ENCODE peak calls at places on chromosomes 2 and 18, in seven cellular contexts. H is CD8-positive, alpha-beta T cell; F is mucosa of descending colon; U is fibroblast of lung; G is cardiac muscle cell; D is effector memory CD4-positive, alpha-beta T cell; R is A673. A is an unnamed sample.

GRCh38 chr2:1553671-1554295 is 140.5 kb downstream of the TPO start:
- DNase-seq in H (no peak), F (no peak), U (peak; percentile 91), G (peak; percentile 70), D (no peak), R (no peak), A (no peak)

GRCh38 chr2:18991177-18992168 is 366.9 kb downstream of the OSR1 start:
- DNase-seq in H (no peak), F (peak; percentile 43), U (peak; percentile 72), G (peak; percentile 91), D (no peak), R (no peak), A (no peak)

GRCh38 chr18:74395006-74395405 is 62.1 kb downstream of the DIPK1C start:
- DNase-seq in H (no peak), F (no peak), U (no peak), G (no peak), D (no peak), R (no peak), A (no peak)

GRCh38 chr2:53450885-53451284 is 316.7 kb upstream of the CHAC2 start:
- DNase-seq in H (no peak), F (no peak), U (no peak), G (no peak), D (no peak), R (no peak), A (no peak)

GRCh38 chr2:216739035-216739434 is 43.7 kb upstream of the IGFBP5 start:
- DNase-seq in H (no peak), F (no peak), U (no peak), G (no peak), D (no peak), R (no peak), A (no peak)

GRCh38 chr2:240478346-240479110 is 43.1 kb downstream of the GPC1 start:
- DNase-seq in H (no peak), F (no peak), U (no peak), G (no peak), D (no peak), R (no peak), A (no peak)

GRCh38 chr2:212158081-212158480 is 380.5 kb downstream of the ERBB4 start:
- DNase-seq in H (no peak), F (no peak), U (no peak), G (no peak), D (no peak), R (no peak), A (no peak)

GRCh38 chr2:37349376-37349775 is 4.9 kb downstream of the QPCT start:
- DNase-seq in H (no peak), F (no peak), U (no peak), G (no peak), D (no peak), R (no peak), A (no peak)

GRCh38 chr2:240524963-240525718 is 32.6 kb downstream of the ANKMY1 start:
- DNase-seq in H (no peak), F (no peak), U (no peak), G (no peak), D (no peak), R (no peak), A (no peak)

DNA sequence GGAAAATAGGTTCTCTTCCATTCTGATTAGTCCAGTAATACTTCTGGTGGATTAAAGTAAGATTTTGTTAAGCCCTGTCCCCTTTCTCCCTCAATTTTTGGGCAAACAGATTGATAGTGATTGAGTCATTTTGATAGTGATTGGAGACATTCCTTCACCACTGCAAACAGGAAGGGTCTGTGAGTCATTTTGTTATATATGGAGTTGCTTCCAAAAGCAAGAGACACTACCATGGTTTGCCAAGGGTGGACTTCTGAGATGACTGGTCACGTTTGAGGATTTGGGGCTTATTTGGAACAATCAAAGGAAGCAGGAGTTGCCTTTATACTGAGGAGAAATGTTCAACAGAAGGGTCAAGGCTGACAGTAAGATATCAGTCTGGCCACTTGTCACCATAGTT is 249.9 kb downstream of the PARD3B start:
- DNase-seq in H (no peak), F (no peak), U (peak; percentile 20), G (peak; percentile 14), D (no peak), R (no peak), A (no peak)
- H3K9me3 ChIP-seq in H (no peaks in the 10 kb centered on the region), F (no peaks in the 10 kb centered on the region), U (no peaks in the 10 kb centered on the region), G (no peaks in the 10 kb centered on the region), D (no peaks in the 10 kb centered on the region), R (no peaks in the 10 kb centered on the region), A (no peaks in the 10 kb centered on the region)

GRCh38 chr2:209425082-209426071 is 1.5 kb downstream of the MAP2 start:
- DNase-seq in H (no peak), F (no peak), U (peak; percentile 59), G (peak; percentile 64), D (no peak), R (peak; percentile 34), A (no peak)
- H3K4me3 ChIP-seq in H (no peak overlapping the region), F (no peak overlapping the region), U (peak overlapping the region; percentile 89), G (no peak overlapping the region), D (no peak overlapping the region), R (peak overlapping the region; percentile 54), A (peak overlapping the region; percentile 69)

DNA sequence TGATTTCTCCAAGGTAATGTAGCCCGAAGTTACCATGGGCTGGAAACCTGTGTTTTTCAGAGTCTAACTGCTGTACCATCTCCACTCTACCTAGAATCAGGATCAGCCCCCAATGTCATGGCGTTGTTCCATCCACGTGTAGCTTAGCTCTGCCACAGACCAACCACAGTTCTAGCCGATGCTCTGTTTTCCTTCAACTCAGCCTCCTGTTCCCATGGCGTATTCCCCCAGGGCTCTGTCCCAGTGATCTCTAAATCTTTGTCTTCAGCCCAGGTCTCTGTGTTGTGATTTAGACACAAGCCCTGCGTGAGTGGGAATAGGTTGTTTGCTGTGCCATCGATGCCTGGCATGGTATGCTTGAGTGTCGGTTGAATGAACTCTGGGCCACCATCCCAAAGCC is 53.4 kb downstream of the LPIN1 start:
- DNase-seq in H (no peak), F (no peak), U (no peak), G (no peak), D (no peak), R (no peak), A (no peak)
- H3K36me3 ChIP-seq in H (peaks cover 49% of the 10 kb centered on the region), F (peaks cover 6% of the 10 kb centered on the region), U (peaks cover 28% of the 10 kb centered on the region), G (peaks cover 57% of the 10 kb centered on the region), D (peaks cover 73% of the 10 kb centered on the region), R (peaks cover 50% of the 10 kb centered on the region), A (peaks cover 20% of the 10 kb centered on the region)

GRCh38 chr2:95143838-95144237 is 15.8 kb downstream of the ZNF514 start:
- DNase-seq in H (no peak), F (no peak), U (no peak), G (no peak), D (no peak), R (no peak), A (no peak)
- H3K9me3 ChIP-seq in H (peaks cover 40% of the 10 kb centered on the region), F (peaks cover 99% of the 10 kb centered on the region), U (peaks cover 2% of the 10 kb centered on the region), G (peaks cover 8% of the 10 kb centered on the region), D (peaks cover 45% of the 10 kb centered on the region), R (peaks cover 65% of the 10 kb centered on the region), A (peaks cover 75% of the 10 kb centered on the region)

GRCh38 chr18:48947102-48947501 is 3.7 kb downstream of the SMAD7 start:
- DNase-seq in H (no peak), F (no peak), U (peak; percentile 39), G (no peak), D (no peak), R (no peak), A (no peak)
- H3K4me3 ChIP-seq in H (no peak overlapping the region), F (no peak overlapping the region), U (peak overlapping the region; percentile 88), G (peak overlapping the region; percentile 100), D (no peak overlapping the region), R (peak overlapping the region; percentile 73), A (peak overlapping the region; percentile 85)

DNA sequence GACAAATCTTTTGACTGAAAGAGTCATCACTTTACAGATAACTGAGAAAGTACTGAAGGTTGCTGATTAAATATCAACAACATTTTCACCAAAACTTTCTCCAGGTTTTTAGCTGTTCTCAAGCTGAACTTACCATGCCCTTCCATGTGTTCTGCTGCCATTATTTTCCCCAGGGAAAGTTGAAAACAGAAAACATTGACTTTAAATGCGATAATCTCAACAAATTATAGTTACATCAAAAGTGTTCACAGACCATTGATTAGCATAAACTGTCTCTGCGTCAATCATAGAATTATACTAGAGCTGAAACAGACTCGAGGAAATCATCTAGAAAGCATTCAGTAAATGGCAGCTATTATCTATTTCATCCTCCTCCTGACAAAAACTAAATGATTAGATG is 51.4 kb downstream of the TRAPPC8 start:
- DNase-seq in H (no peak), F (no peak), U (no peak), G (no peak), D (no peak), R (no peak), A (no peak)
- H3K36me3 ChIP-seq in H (peaks cover 12% of the 10 kb centered on the region), F (peaks cover 4% of the 10 kb centered on the region), U (no peaks in the 10 kb centered on the region), G (peaks cover 29% of the 10 kb centered on the region), D (peaks cover 24% of the 10 kb centered on the region), R (peaks cover 3% of the 10 kb centered on the region), A (peaks cover 96% of the 10 kb centered on the region)

GRCh38 chr2:105886680-105887079 is 142.0 kb downstream of the NCK2 start:
- DNase-seq in H (no peak), F (no peak), U (no peak), G (no peak), D (no peak), R (no peak), A (no peak)

GRCh38 chr2:105882920-105883319 is 138.2 kb downstream of the NCK2 start:
- DNase-seq in H (no peak), F (no peak), U (no peak), G (no peak), D (no peak), R (no peak), A (no peak)

GRCh38 chr2:105886029-105886454 is 141.3 kb downstream of the NCK2 start:
- DNase-seq in H (no peak), F (no peak), U (peak; percentile 71), G (peak; percentile 87), D (no peak), R (no peak), A (no peak)

GRCh38 chr2:105885456-105885855 is 140.7 kb downstream of the NCK2 start:
- DNase-seq in H (no peak), F (no peak), U (no peak), G (no peak), D (no peak), R (no peak), A (no peak)

DNA sequence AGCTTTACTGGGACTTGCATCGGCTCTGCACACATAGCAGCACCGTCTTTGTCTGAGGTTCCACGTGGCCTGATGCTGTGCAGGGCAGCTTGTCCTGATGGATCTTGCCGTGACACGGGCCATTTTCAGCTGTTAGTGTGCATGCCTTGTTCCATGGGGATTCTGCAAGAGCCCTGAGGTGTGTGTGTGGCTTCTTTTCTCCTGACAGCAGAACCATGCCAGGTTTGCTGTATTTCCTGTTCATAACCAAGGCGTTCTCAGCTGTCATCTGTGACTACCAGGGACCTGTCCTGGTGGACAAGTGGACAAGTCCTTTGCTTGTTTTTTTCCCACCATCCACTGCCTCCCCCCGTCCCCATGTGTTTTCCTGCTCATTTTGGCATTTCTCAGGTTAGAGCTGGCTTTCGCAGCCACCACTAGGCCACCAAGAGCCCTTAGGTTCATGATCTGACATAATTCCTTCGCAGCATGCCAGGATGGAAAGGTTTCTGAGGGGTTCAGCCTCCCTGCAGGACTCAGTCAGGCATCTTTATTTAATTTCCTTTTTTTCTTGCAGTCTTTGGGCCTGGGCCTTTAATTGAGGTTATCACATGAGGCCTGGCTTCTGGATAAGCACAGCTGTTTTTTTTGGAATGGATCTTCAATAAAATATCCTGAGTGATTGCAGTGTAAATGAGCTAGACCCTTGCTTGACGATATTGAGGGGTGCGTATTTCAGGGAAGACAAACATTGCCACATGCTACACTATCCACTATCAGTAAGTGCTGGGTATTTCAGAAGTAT is 139.4 kb downstream of the NCK2 start:
- DNase-seq in H (no peak), F (no peak), U (no peak), G (no peak), D (no peak), R (no peak), A (no peak)
- H3K9me3 ChIP-seq in H (no peaks in the 10 kb centered on the region), F (peaks cover 5% of the 10 kb centered on the region), U (no peaks in the 10 kb centered on the region), G (no peaks in the 10 kb centered on the region), D (peaks cover 4% of the 10 kb centered on the region), R (no peaks in the 10 kb centered on the region), A (no peaks in the 10 kb centered on the region)